ENCODE peak calls at places on chromosomes 5 and 9, in seven cellular contexts. S is tibial artery, H is astrocyte, M is IMR-90, J is heart left ventricle, K is body of pancreas, O is pancreas. C is an unnamed sample.
A peak's percentile ranks its signal among the peaks of the same experiment; 100 is the strongest.

GRCh38 chr5:151917931-151918330 is 6.7 kb downstream of the GLRA1 start:
- DNase-seq in O (no peak), M (no peak), J (no peak), K (no peak), S (no peak), H (no peak), C (no peak)

GRCh38 chr5:74281191-74281590 is 359.3 kb downstream of the ENC1 start:
- DNase-seq in K (no peak), H (no peak), O (no peak), J (no peak), S (no peak), M (no peak), C (no peak)

GRCh38 chr9:35906923-35907699 is 1.1 kb downstream of the HRCT1 start:
- DNase-seq in J (peak; percentile 61), O (peak; percentile 45), M (peak; percentile 75), H (peak; percentile 82), K (no peak), S (peak; percentile 83), C (peak; percentile 85)

GRCh38 chr9:109910616-109911568 is 130.9 kb downstream of the PALM2AKAP2 start:
- DNase-seq in K (no peak), H (peak; percentile 75), M (peak; percentile 88), J (no peak), O (no peak), S (no peak), C (no peak)

GRCh38 chr5:109252731-109253130 is 157.0 kb downstream of the PJA2 start:
- DNase-seq in K (no peak), H (no peak), S (no peak), M (no peak), O (no peak), J (no peak), C (no peak)

GRCh38 chr5:124963236-124963929 is 216.9 kb upstream of the ZNF608 start:
- DNase-seq in J (no peak), K (no peak), S (no peak), H (peak; percentile 42), O (no peak), M (peak; percentile 95), C (peak; percentile 74)

GRCh38 chr5:138755084-138755748 is 2.0 kb downstream of the CTNNA1 start:
- DNase-seq in J (no peak), K (no peak), O (no peak), M (no peak), S (no peak), H (no peak), C (no peak)

GRCh38 chr9:94985649-94986048 is 259.1 kb downstream of the AOPEP start:
- DNase-seq in J (no peak), H (no peak), S (no peak), M (no peak), O (no peak), K (no peak), C (peak; percentile 71)

GRCh38 chr5:72467987-72468386 is 39.2 kb downstream of the ZNF366 start:
- DNase-seq in O (no peak), K (no peak), S (no peak), H (peak; percentile 73), J (no peak), M (peak; percentile 40), C (no peak)

GRCh38 chr9:127626752-127627493 is 14.8 kb downstream of the STXBP1 start:
- DNase-seq in M (no peak), K (no peak), J (no peak), H (no peak), S (no peak), O (no peak), C (no peak)

GRCh38 chr9:74277532-74277931 is 219.6 kb upstream of the RORB start:
- DNase-seq in M (no peak), J (no peak), S (no peak), H (no peak), K (no peak), O (no peak), C (no peak)

GRCh38 chr5:176773408-176774035 is 36.8 kb upstream of the UNC5A start:
- DNase-seq in H (no peak), J (no peak), K (no peak), S (no peak), M (no peak), O (peak; percentile 22), C (peak; percentile 13)

GRCh38 chr9:83280259-83280658 is 217.3 kb upstream of the RASEF start:
- DNase-seq in O (no peak), M (no peak), S (no peak), K (peak; percentile 32), J (no peak), H (peak; percentile 39), C (no peak)

GRCh38 chr5:145887976-145888574 is 15.3 kb upstream of the GRXCR2 start:
- DNase-seq in S (no peak), M (peak; percentile 62), H (peak; percentile 37), K (peak; percentile 60), O (no peak), J (no peak), C (no peak)

GRCh38 chr9:84711936-84712335 is 42.4 kb downstream of the NTRK2 start:
- DNase-seq in H (peak; percentile 71), S (peak; percentile 32), M (no peak), O (no peak), J (no peak), K (peak; percentile 53), C (no peak)

DNA sequence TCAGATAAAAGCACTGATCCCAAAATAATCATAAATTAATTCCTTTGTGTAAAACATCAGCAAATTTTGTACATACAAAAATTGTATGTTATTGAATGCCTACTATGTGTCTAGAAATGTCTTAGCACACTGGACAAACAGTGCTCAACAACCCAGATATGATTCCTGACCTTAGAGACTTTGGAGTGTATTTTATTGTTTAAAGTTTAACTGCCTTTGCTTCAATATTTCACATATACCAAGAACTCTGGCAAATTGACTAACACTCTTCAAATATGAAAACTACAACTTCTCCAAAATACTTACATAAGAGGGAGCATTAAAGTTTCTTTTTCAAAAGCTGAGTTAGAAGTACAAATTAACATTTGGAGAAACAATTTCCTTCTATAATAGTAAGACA is 231.9 kb downstream of the MLLT3 start:
- DNase-seq in S (no peak), O (no peak), M (no peak), K (no peak), H (no peak), J (no peak), C (no peak)
- H3K27ac ChIP-seq in S (no peak overlapping the region), O (no peak overlapping the region), M (no peak overlapping the region), K (no peak overlapping the region), H (no peak overlapping the region), J (no peak overlapping the region), C (no peak overlapping the region)

GRCh38 chr9:136564379-136564988 is 18.6 kb upstream of the NOTCH1 start:
- DNase-seq in K (peak; percentile 40), M (peak; percentile 71), O (peak; percentile 67), J (peak; percentile 79), H (peak; percentile 68), S (peak; percentile 88), C (peak; percentile 91)

GRCh38 chr9:136565722-136566552 is 20.1 kb upstream of the NOTCH1 start:
- DNase-seq in J (no peak), S (no peak), M (no peak), K (no peak), H (no peak), O (peak; percentile 73), C (peak; percentile 69)

GRCh38 chr9:136566553-136566895 is 20.7 kb upstream of the NOTCH1 start:
- DNase-seq in H (no peak), K (no peak), O (peak; percentile 78), J (no peak), S (no peak), M (no peak), C (no peak)

GRCh38 chr9:136563646-136564321 is 17.9 kb upstream of the NOTCH1 start:
- DNase-seq in M (no peak), H (no peak), O (peak; percentile 61), K (no peak), S (no peak), J (no peak), C (no peak)

GRCh38 chr9:136565075-136565721 is 19.4 kb upstream of the NOTCH1 start:
- DNase-seq in K (no peak), M (no peak), O (peak; percentile 44), S (no peak), J (peak; percentile 83), H (peak; percentile 33), C (peak; percentile 66)
- H3K4me1 ChIP-seq in K (peaks cover 29% of the 10 kb centered on the region), M (peaks cover 21% of the 10 kb centered on the region), O (no peaks in the 10 kb centered on the region), S (peaks cover 62% of the 10 kb centered on the region), J (peaks cover 70% of the 10 kb centered on the region), H (peaks cover 34% of the 10 kb centered on the region), C (peaks cover 58% of the 10 kb centered on the region)

DNA sequence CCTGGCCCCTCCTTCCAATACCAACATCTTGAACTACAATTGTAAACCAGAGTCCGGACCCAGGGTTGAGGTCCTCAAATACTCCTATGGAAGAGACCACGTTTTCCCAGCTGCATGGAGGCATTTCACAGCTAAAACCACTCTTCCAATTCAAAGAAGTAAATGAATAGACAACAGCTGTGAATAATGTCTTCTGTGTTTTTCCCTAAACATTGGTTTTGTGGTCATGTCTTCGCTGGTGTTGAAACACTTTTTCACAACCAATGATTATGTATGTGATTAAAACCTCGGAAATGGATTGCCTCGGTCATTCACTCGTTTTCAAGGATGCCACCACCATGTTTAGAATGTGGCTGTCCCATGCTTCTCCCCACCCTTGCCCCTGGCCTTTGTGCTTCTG is 9.4 kb upstream of the TENT4A start:
- DNase-seq in S (no peak), O (no peak), J (no peak), H (peak; percentile 68), K (no peak), M (peak; percentile 63), C (no peak)
- H3K4me3 ChIP-seq in S (no peak overlapping the region), O (no peak overlapping the region), J (no peak overlapping the region), H (peak overlapping the region; percentile 15), K (no peak overlapping the region), M (no peak overlapping the region), C (no peak overlapping the region)

DNA sequence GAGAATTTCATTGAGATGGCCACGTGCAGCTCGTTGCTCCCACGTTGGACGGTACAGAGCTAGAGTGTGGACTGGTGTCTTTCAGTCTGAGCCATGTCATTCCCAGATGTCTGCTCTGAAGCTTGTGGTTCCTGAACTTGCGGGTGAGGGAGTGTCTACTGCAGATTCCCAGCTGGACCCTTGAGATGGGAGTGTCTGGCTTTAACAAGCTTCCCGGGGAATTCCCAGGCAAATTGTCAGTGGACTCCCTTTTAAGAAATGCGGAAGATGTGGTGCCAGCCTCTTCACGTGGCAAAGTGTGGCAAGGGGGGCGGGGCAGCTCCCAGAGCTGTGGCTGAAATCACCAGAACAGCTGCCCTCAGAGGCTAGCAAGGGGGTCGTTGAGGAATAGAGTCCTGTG is 37.1 kb downstream of the PRRX2 start:
- DNase-seq in K (no peak), S (peak; percentile 68), M (peak; percentile 88), J (no peak), O (no peak), H (peak; percentile 63), C (no peak)
- H3K27ac ChIP-seq in K (no peak overlapping the region), S (peak overlapping the region; percentile 84), M (peak overlapping the region; percentile 2), J (no peak overlapping the region), O (no peak overlapping the region), H (no peak overlapping the region), C (peak overlapping the region; percentile 61)

DNA sequence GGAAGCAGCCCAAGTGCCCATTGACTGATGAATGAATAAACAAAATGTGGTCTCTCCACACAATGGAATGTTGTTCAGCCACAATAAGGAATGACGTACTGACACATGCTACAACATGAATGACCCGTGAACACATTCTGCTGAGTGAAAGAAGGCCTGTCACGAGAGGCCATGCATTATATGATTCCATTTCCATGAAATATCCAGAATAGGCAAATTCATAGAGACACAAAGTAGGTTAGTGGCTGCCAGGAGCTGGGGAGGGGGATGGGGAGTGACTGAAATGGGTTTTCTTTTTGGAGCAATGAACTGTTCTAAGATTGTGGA is 41.4 kb downstream of the BICD2 start:
- DNase-seq in H (peak; percentile 84), S (no peak), O (no peak), M (peak; percentile 71), K (no peak), J (no peak), C (peak; percentile 51)
- H3K4me1 ChIP-seq in H (peaks cover 19% of the 10 kb centered on the region), S (no peaks in the 10 kb centered on the region), O (no peaks in the 10 kb centered on the region), M (peaks cover 3% of the 10 kb centered on the region), K (no peaks in the 10 kb centered on the region), J (peaks cover 11% of the 10 kb centered on the region), C (peaks cover 51% of the 10 kb centered on the region)